ENCODE peak calls at places on chromosome 18, in five cellular contexts. Y, T, B, Z and U are unnamed samples.
A peak's percentile ranks its signal among the peaks of the same experiment; 100 is the strongest.

GRCh38 chr18:896315-896714 is 8.4 kb upstream of the ADCYAP1 start:
- DNase-seq in Z (no peak), T (no peak), B (no peak), Y (no peak), U (no peak)

GRCh38 chr18:75068682-75069435 is 140.1 kb downstream of the PTGR3 start:
- DNase-seq in Y (no peak), T (no peak), Z (no peak), B (no peak), U (no peak)

GRCh38 chr18:25457196-25457595 is 105.2 kb upstream of the ZNF521 start:
- DNase-seq in B (no peak), Z (no peak), T (no peak), Y (no peak), U (no peak)

GRCh38 chr18:2914185-2914584 is 67.4 kb downstream of the EMILIN2 start:
- DNase-seq in T (no peak), B (no peak), Z (no peak), Y (no peak), U (peak; percentile 79)

GRCh38 chr18:6017160-6017559 is 121.8 kb upstream of the TMEM200C start:
- DNase-seq in Y (no peak), B (no peak), T (no peak), Z (no peak), U (no peak)

GRCh38 chr18:44876024-44876423 is 195.3 kb downstream of the SETBP1 start:
- DNase-seq in B (no peak), Z (no peak), Y (no peak), T (no peak), U (no peak)

GRCh38 chr18:60676807-60677206 is 304.2 kb upstream of the MC4R start:
- DNase-seq in Y (no peak), B (no peak), T (no peak), Z (no peak), U (no peak)

GRCh38 chr18:74994502-74995403 is 214.2 kb downstream of the PTGR3 start:
- DNase-seq in T (no peak), Y (peak; percentile 34), Z (no peak), B (peak; percentile 49), U (no peak)

GRCh38 chr18:32803571-32803970 is 30.7 kb upstream of the KLHL14 start:
- DNase-seq in Y (no peak), B (no peak), Z (no peak), T (no peak), U (no peak)

GRCh38 chr18:25350561-25351201 is 1.3 kb downstream of the ZNF521 start:
- DNase-seq in B (no peak), T (no peak), Z (no peak), Y (peak; percentile 13), U (peak; percentile 85)